ENCODE peak calls at places on chromosome 18, in six cellular contexts. R is adrenal gland, H is left ventricle myocardium inferior, Y is colonic mucosa, K is neural progenitor cell, J is tibial nerve. N is an unnamed sample.

GRCh38 chr18:23593720-23594119 is 7.4 kb upstream of the NPC1 start:
- DNase-seq in R (no peak), H (no peak), Y (no peak), K (no peak), J (no peak), N (no peak)

GRCh38 chr18:58484989-58485962 is 143.6 kb downstream of the ALPK2 start:
- DNase-seq in R (peak; percentile 27), H (no peak), Y (peak; percentile 47), K (peak; percentile 65), J (no peak), N (no peak)

GRCh38 chr18:22006458-22006857 is 162.9 kb upstream of the GATA6 start:
- DNase-seq in R (no peak), H (no peak), Y (no peak), K (no peak), J (no peak), N (no peak)

GRCh38 chr18:23822590-23823385 is 133.5 kb downstream of the LAMA3 start:
- DNase-seq in R (no peak), H (no peak), Y (no peak), K (no peak), J (no peak), N (no peak)

GRCh38 chr18:68438983-68439382 is 275.9 kb downstream of the TMX3 start:
- DNase-seq in R (no peak), H (no peak), Y (no peak), K (peak; percentile 72), J (no peak), N (no peak)

GRCh38 chr18:59846814-59847490 is 52.8 kb upstream of the PMAIP1 start:
- DNase-seq in R (no peak), H (no peak), Y (peak; percentile 73), K (no peak), J (no peak), N (no peak)

GRCh38 chr18:79422022-79422782 is 26.5 kb downstream of the NFATC1 start:
- DNase-seq in R (no peak), H (no peak), Y (no peak), K (no peak), J (peak; percentile 66), N (no peak)

GRCh38 chr18:22340340-22340739 is 77.4 kb downstream of the CTAGE1 start:
- DNase-seq in R (no peak), H (no peak), Y (no peak), K (no peak), J (no peak), N (no peak)

GRCh38 chr18:58005885-58006523 is 38.0 kb upstream of the NEDD4L start:
- DNase-seq in R (no peak), H (no peak), Y (no peak), K (no peak), J (no peak), N (no peak)

GRCh38 chr18:36960038-36960437 is 131.1 kb downstream of the KIAA1328 start:
- DNase-seq in R (no peak), H (no peak), Y (no peak), K (no peak), J (no peak), N (no peak)

GRCh38 chr18:10213526-10213925 is 240.9 kb upstream of the APCDD1 start:
- DNase-seq in R (no peak), H (no peak), Y (no peak), K (no peak), J (peak; percentile 24), N (no peak)

GRCh38 chr18:14025306-14025940 is 106.8 kb downstream of the ZNF519 start:
- DNase-seq in R (no peak), H (no peak), Y (peak; percentile 50), K (no peak), J (no peak), N (no peak)

GRCh38 chr18:36629836-36630235 is 199.0 kb downstream of the TPGS2 start:
- DNase-seq in R (no peak), H (no peak), Y (no peak), K (no peak), J (no peak), N (no peak)

GRCh38 chr18:76480913-76481312 is 14.1 kb downstream of the ZNF516 start:
- DNase-seq in R (peak; percentile 29), H (no peak), Y (no peak), K (peak; percentile 43), J (no peak), N (no peak)
- TF ChIP-seq CTCF in R (no peak), H (no peak), Y (no peak), K (peak; percentile 34), J (no peak), N (no peak)

GRCh38 chr18:55402731-55403405 is 185.1 kb downstream of the TCF4 start:
- DNase-seq in R (no peak), H (no peak), Y (no peak), K (no peak), J (no peak), N (no peak)

GRCh38 chr18:55401638-55402191 is 186.3 kb downstream of the TCF4 start:
- DNase-seq in R (peak; percentile 32), H (no peak), Y (no peak), K (peak; percentile 68), J (peak; percentile 32), N (no peak)

GRCh38 chr18:55403555-55403954 is 184.4 kb downstream of the TCF4 start:
- DNase-seq in R (no peak), H (no peak), Y (no peak), K (no peak), J (no peak), N (no peak)

GRCh38 chr18:55400590-55401274 is 187.3 kb downstream of the TCF4 start:
- DNase-seq in R (no peak), H (no peak), Y (no peak), K (no peak), J (no peak), N (no peak)

DNA sequence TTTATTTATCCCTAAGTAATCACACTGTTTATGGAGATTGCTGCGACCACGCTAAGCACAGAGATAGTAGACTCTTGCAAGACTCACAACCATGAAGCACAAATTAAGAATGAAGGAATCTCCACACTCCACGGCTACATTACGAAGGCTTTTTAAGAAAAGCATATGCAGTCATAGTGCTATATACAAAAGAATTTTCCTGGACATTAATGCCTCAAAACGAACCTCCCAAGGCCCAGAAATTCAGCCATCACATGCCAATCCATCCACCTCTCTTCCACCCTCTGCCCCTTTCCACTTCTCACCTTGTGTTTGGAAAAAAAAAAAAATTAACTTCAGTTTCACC is 186.7 kb downstream of the TCF4 start:
- DNase-seq in R (no peak), H (no peak), Y (no peak), K (no peak), J (no peak), N (no peak)
- H3K4me1 ChIP-seq in R (no peaks in the 10 kb centered on the region), H (peaks cover 78% of the 10 kb centered on the region), Y (no peaks in the 10 kb centered on the region), K (peaks cover 61% of the 10 kb centered on the region), J (no peaks in the 10 kb centered on the region), N (peaks cover 22% of the 10 kb centered on the region)

GRCh38 chr18:56312554-56312953 is 325.8 kb downstream of the TXNL1 start:
- DNase-seq in R (no peak), H (no peak), Y (no peak), K (no peak), J (no peak), N (no peak)

GRCh38 chr18:56316727-56317126 is 321.7 kb downstream of the TXNL1 start:
- DNase-seq in R (no peak), H (no peak), Y (no peak), K (no peak), J (no peak), N (no peak)

GRCh38 chr18:56309104-56309503 is 329.3 kb downstream of the TXNL1 start:
- DNase-seq in R (no peak), H (no peak), Y (no peak), K (no peak), J (no peak), N (no peak)

GRCh38 chr18:56315363-56315762 is 323.0 kb downstream of the TXNL1 start:
- DNase-seq in R (no peak), H (no peak), Y (no peak), K (no peak), J (no peak), N (no peak)

GRCh38 chr18:56314396-56314795 is 324.0 kb downstream of the TXNL1 start:
- DNase-seq in R (no peak), H (no peak), Y (no peak), K (no peak), J (no peak), N (no peak)
- TF ChIP-seq CTCF in R (no peak), H (no peak), Y (no peak), K (no peak), J (no peak), N (no peak)

GRCh38 chr18:44778788-44779187 is 98.1 kb downstream of the SETBP1 start:
- DNase-seq in R (no peak), H (no peak), Y (no peak), K (peak; percentile 37), J (no peak), N (no peak)
- H3K4me1 ChIP-seq in R (no peaks in the 10 kb centered on the region), H (peaks cover 53% of the 10 kb centered on the region), Y (no peaks in the 10 kb centered on the region), K (peaks cover 40% of the 10 kb centered on the region), J (no peaks in the 10 kb centered on the region), N (peaks cover 9% of the 10 kb centered on the region)

DNA sequence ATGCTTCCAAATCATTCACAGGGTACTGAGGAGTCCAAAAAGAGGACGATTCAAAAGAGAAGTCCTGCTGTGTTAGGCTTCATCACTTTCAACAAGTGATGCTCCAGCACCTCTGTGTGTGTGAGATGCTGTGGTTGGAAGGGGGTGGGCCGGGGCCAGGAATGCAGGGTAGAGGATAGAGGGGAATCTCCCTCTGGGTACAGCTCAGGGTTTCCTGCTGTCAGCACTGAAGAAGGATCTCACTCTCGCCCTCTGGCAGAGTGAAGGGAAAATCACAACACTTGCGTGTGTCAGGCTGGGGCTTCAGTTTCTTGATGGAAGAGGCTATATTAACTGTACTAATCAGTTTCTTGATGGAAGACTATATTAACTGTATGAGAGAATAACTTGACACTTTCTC is 18.0 kb upstream of the ZNF407 start:
- DNase-seq in R (no peak), H (no peak), Y (no peak), K (peak; percentile 39), J (no peak), N (no peak)
- TF ChIP-seq CTCF in R (no peak), H (no peak), Y (no peak), K (no peak), J (no peak), N (no peak)

GRCh38 chr18:63206433-63207153 is 113.0 kb downstream of the BCL2 start:
- DNase-seq in R (no peak), H (no peak), Y (no peak), K (no peak), J (no peak), N (no peak)
- H3K4me1 ChIP-seq in R (no peaks in the 10 kb centered on the region), H (peaks cover 19% of the 10 kb centered on the region), Y (peaks cover 9% of the 10 kb centered on the region), K (no peaks in the 10 kb centered on the region), J (no peaks in the 10 kb centered on the region), N (peaks cover 12% of the 10 kb centered on the region)

N was measured in lower lobe of right lung.